ENCODE peak calls at places on chromosomes 5 and 9, in ten cellular contexts. S is stimulated activated CD8-positive, alpha-beta memory T cell treated with anti-CD3 and anti-CD28 coated beads, Interleukin-15, amount 100 ng/mL, for 24 hours; F is body of pancreas; U is activated CD4-positive, alpha-beta T cell treated with anti-CD3 and anti-CD28 coated beads for 24 hours; X is tibial nerve; Z is KBM-7; W is retina; T is kidney glomerular epithelial cell; M is NCI-H510A treated with DMSO at 0.1 percent for 48 hours; O is effector memory CD8-positive, alpha-beta T cell. C is an unnamed sample.

GRCh38 chr9:113963017-113963620 is 87.0 kb downstream of the ZNF618 start:
- DNase-seq in S (no peak), F (peak; percentile 70), U (no peak), X (no peak), Z (peak; percentile 32), W (no peak), T (peak; percentile 17), M (peak; percentile 28), O (no peak), C (peak; percentile 47)

GRCh38 chr9:99140685-99141314 is 35.9 kb downstream of the TGFBR1 start:
- DNase-seq in S (no peak), F (peak; percentile 48), U (peak; percentile 23), X (no peak), Z (peak; percentile 68), W (peak; percentile 56), T (peak; percentile 16), M (no peak), O (peak; percentile 36), C (peak; percentile 51)

GRCh38 chr9:122332643-122333042 is 38.2 kb upstream of the PTGS1 start:
- DNase-seq in S (no peak), F (no peak), U (no peak), X (no peak), Z (no peak), W (no peak), T (no peak), M (no peak), O (no peak), C (no peak)

GRCh38 chr5:163504091-163504931 is 1.1 kb upstream of the MAT2B start:
- DNase-seq in S (no peak), F (peak; percentile 59), U (peak; percentile 23), X (peak; percentile 19), Z (peak; percentile 75), W (peak; percentile 80), T (peak; percentile 28), M (no peak), O (no peak), C (peak; percentile 56)

GRCh38 chr5:149246906-149247305 is 24.8 kb upstream of the AFAP1L1 start:
- DNase-seq in S (no peak), F (no peak), U (no peak), X (no peak), Z (no peak), W (no peak), T (no peak), M (no peak), O (no peak), C (no peak)

GRCh38 chr5:29238115-29238514 is 1955.4 kb upstream of the CDH6 start:
- DNase-seq in S (no peak), F (no peak), U (no peak), X (no peak), Z (no peak), W (no peak), T (no peak), M (no peak), O (no peak), C (no peak)

GRCh38 chr5:177350776-177351391 is 584 bp downstream of the LMAN2 start:
- DNase-seq in S (no peak), F (no peak), U (no peak), X (no peak), Z (no peak), W (no peak), T (no peak), M (no peak), O (no peak), C (peak; percentile 7)

GRCh38 chr9:38016375-38017120 is 52.5 kb downstream of the SHB start:
- DNase-seq in S (no peak), F (peak; percentile 23), U (no peak), X (no peak), Z (no peak), W (peak; percentile 32), T (peak; percentile 87), M (no peak), O (no peak), C (peak; percentile 39)

GRCh38 chr5:81097733-81098132 is 135.4 kb upstream of the CKMT2 start:
- DNase-seq in S (no peak), F (no peak), U (no peak), X (no peak), Z (no peak), W (no peak), T (no peak), M (no peak), O (no peak), C (no peak)